ENCODE peak calls at places on chromosomes 2 and 18, in nine cellular contexts. F, O, J, N, Y, C, A, H and V are unnamed samples.

GRCh38 chr2:223856021-223856420 is 18.6 kb upstream of the AP1S3 start:
- DNase-seq in F (no peak), O (no peak), J (no peak), N (no peak), Y (no peak), C (no peak), A (no peak), H (no peak), V (no peak)

GRCh38 chr2:11389551-11390528 is 45.4 kb upstream of the ROCK2 start:
- DNase-seq in F (peak; percentile 52), O (no peak), J (peak; percentile 95), N (peak; percentile 44), Y (peak; percentile 66), C (no peak), A (no peak), H (no peak), V (no peak)

GRCh38 chr2:38636069-38636468 is 29.8 kb upstream of the GALM start:
- DNase-seq in F (no peak), O (no peak), J (no peak), N (no peak), Y (no peak), C (no peak), A (no peak), H (no peak), V (no peak)

GRCh38 chr2:240465765-240466578 is 30.5 kb downstream of the GPC1 start:
- DNase-seq in F (no peak), O (no peak), J (no peak), N (no peak), Y (no peak), C (no peak), A (no peak), H (peak; percentile 1), V (no peak)

GRCh38 chr18:58603365-58604067 is 25.4 kb downstream of the ALPK2 start:
- DNase-seq in F (no peak), O (no peak), J (no peak), N (no peak), Y (no peak), C (no peak), A (no peak), H (no peak), V (no peak)

GRCh38 chr2:235283246-235283645 is 210.6 kb upstream of the AGAP1 start:
- DNase-seq in F (no peak), O (no peak), J (no peak), N (no peak), Y (no peak), C (no peak), A (no peak), H (no peak), V (no peak)

GRCh38 chr18:69401475-69402218 is 959 bp downstream of the DOK6 start:
- DNase-seq in F (peak; percentile 1), O (no peak), J (no peak), N (no peak), Y (peak; percentile 6), C (no peak), A (peak; percentile 48), H (no peak), V (peak; percentile 14)

GRCh38 chr18:26777316-26778053 is 88.0 kb downstream of the AQP4 start:
- DNase-seq in F (no peak), O (no peak), J (no peak), N (no peak), Y (no peak), C (no peak), A (no peak), H (no peak), V (no peak)

GRCh38 chr2:39636306-39636705 is 29.4 kb upstream of the TMEM178A start:
- DNase-seq in F (no peak), O (no peak), J (no peak), N (no peak), Y (no peak), C (no peak), A (no peak), H (no peak), V (no peak)

GRCh38 chr18:61901334-61901986 is 8.7 kb upstream of the RNF152 start:
- DNase-seq in F (peak; percentile 57), O (no peak), J (peak; percentile 73), N (no peak), Y (peak; percentile 13), C (no peak), A (peak; percentile 70), H (no peak), V (no peak)

GRCh38 chr2:7792031-7792651 is 874.9 kb downstream of the RNF144A start:
- DNase-seq in F (no peak), O (no peak), J (no peak), N (no peak), Y (no peak), C (no peak), A (peak; percentile 89), H (no peak), V (peak; percentile 27)

GRCh38 chr2:222671259-222672067 is at the start of gene MOGAT1:
- DNase-seq in F (peak; percentile 23), O (no peak), J (no peak), N (no peak), Y (no peak), C (no peak), A (peak; percentile 28), H (no peak), V (no peak)

GRCh38 chr2:79850912-79851311 is 338.1 kb downstream of the CTNNA2 start:
- DNase-seq in F (no peak), O (no peak), J (no peak), N (no peak), Y (no peak), C (no peak), A (no peak), H (no peak), V (no peak)

GRCh38 chr2:9235388-9236344 is 29.1 kb downstream of the ASAP2 start:
- DNase-seq in F (peak; percentile 93), O (no peak), J (no peak), N (peak; percentile 61), Y (no peak), C (no peak), A (no peak), H (no peak), V (no peak)